ENCODE peak calls at places on chromosome 5, in eight cellular contexts. K is CD8-positive, alpha-beta memory T cell; P is Panc1; A is left ventricle myocardium inferior; T is mesenchymal stem cell; G is PC-3; W is H7; E is cardiac fibroblast. L is an unnamed sample.

GRCh38 chr5:1561402-1561929 is 37.7 kb upstream of the LPCAT1 start:
- DNase-seq in K (no peak), E (no peak), P (no peak), A (no peak), T (no peak), W (peak; percentile 25), G (no peak), L (no peak)

GRCh38 chr5:32261198-32261597 is 51.5 kb downstream of the MTMR12 start:
- DNase-seq in W (no peak), T (no peak), A (no peak), K (no peak), G (no peak), P (no peak), E (no peak), L (no peak)

GRCh38 chr5:150289551-150290390 is at the start of gene CAMK2A:
- DNase-seq in T (no peak), E (no peak), A (no peak), G (no peak), K (no peak), W (peak; percentile 90), P (no peak), L (no peak)

GRCh38 chr5:149780043-149780737 is 50.1 kb downstream of the PPARGC1B start:
- DNase-seq in W (no peak), K (no peak), G (peak; percentile 59), E (no peak), P (no peak), A (peak; percentile 57), T (no peak), L (no peak)

GRCh38 chr5:135608361-135608760 is 29.6 kb upstream of the CXCL14 start:
- DNase-seq in P (no peak), A (no peak), T (no peak), K (no peak), G (no peak), E (no peak), W (no peak), L (no peak)

GRCh38 chr5:170751631-170752030 is 31.9 kb upstream of the GABRP start:
- DNase-seq in P (no peak), K (no peak), T (no peak), E (no peak), W (no peak), G (no peak), A (no peak), L (no peak)

GRCh38 chr5:150146862-150147579 is 8.6 kb downstream of the PDGFRB start:
- DNase-seq in W (peak; percentile 58), E (no peak), A (no peak), K (no peak), T (no peak), G (no peak), P (no peak), L (no peak)

GRCh38 chr5:8720476-8720875 is 825.4 kb downstream of the SEMA5A start:
- DNase-seq in A (no peak), G (peak; percentile 45), T (no peak), W (no peak), P (no peak), E (peak; percentile 33), K (no peak), L (no peak)

GRCh38 chr5:84370176-84370575 is 14.5 kb downstream of the EDIL3 start:
- DNase-seq in K (no peak), W (no peak), A (no peak), E (no peak), T (no peak), P (no peak), G (no peak), L (no peak)

GRCh38 chr5:40955313-40955712 is 46.0 kb downstream of the C7 start:
- DNase-seq in W (no peak), P (no peak), T (no peak), E (no peak), K (no peak), G (peak; percentile 44), A (no peak), L (no peak)

GRCh38 chr5:155154973-155155372 is 141.4 kb downstream of the KIF4B start:
- DNase-seq in W (no peak), P (no peak), G (no peak), T (no peak), E (no peak), A (no peak), K (no peak), L (no peak)

GRCh38 chr5:55407059-55407684 is 99.4 kb downstream of the MTREX start:
- DNase-seq in P (peak; percentile 15), E (peak; percentile 73), W (no peak), T (peak; percentile 68), A (no peak), K (no peak), G (peak; percentile 42), L (peak; percentile 23)

GRCh38 chr5:3220201-3220600 is 375.4 kb upstream of the IRX1 start:
- DNase-seq in A (no peak), E (no peak), W (peak; percentile 63), K (no peak), G (no peak), P (no peak), T (no peak), L (no peak)

GRCh38 chr5:907366-907765 is 14.7 kb downstream of the TRIP13 start:
- DNase-seq in K (no peak), A (no peak), W (no peak), G (no peak), P (no peak), T (no peak), E (no peak), L (no peak)

GRCh38 chr5:151707566-151707965 is 20.9 kb upstream of the SPARC start:
- DNase-seq in E (no peak), W (no peak), P (no peak), G (no peak), T (peak; percentile 72), A (no peak), K (no peak), L (no peak)

GRCh38 chr5:73996181-73996770 is 370.3 kb downstream of the ARHGEF28 start:
- DNase-seq in T (no peak), G (no peak), W (no peak), A (no peak), K (no peak), E (no peak), P (no peak), L (no peak)

GRCh38 chr5:43649256-43649655 is 46.3 kb downstream of the NNT start:
- DNase-seq in K (no peak), W (no peak), G (no peak), T (peak; percentile 34), P (no peak), A (no peak), E (peak; percentile 53), L (no peak)

GRCh38 chr5:8340739-8341344 is 471.9 kb downstream of the MTRR start:
- DNase-seq in E (peak; percentile 47), A (no peak), T (peak; percentile 14), W (no peak), G (peak; percentile 75), P (no peak), K (no peak), L (peak; percentile 6)

GRCh38 chr5:112930082-112930344 is 8.0 kb upstream of the REEP5 start:
- DNase-seq in W (no peak), K (no peak), T (no peak), A (no peak), G (no peak), P (no peak), E (no peak), L (no peak)

GRCh38 chr5:141742866-141743651 is 61.0 kb upstream of the ARAP3 start:
- DNase-seq in G (peak; percentile 28), E (peak; percentile 45), P (no peak), K (no peak), W (peak; percentile 86), A (no peak), T (peak; percentile 43), L (peak; percentile 22)

GRCh38 chr5:103021310-103021709 is 98.6 kb downstream of the GIN1 start:
- DNase-seq in P (no peak), G (peak; percentile 80), W (no peak), E (no peak), K (no peak), T (no peak), A (no peak), L (peak; percentile 35)

GRCh38 chr5:37838152-37838932 is 1.5 kb downstream of the GDNF start:
- DNase-seq in W (peak; percentile 67), G (peak; percentile 40), E (peak; percentile 27), K (no peak), A (no peak), T (peak; percentile 66), P (no peak), L (peak; percentile 12)

GRCh38 chr5:37841223-37841622 is 1.4 kb upstream of the GDNF start:
- DNase-seq in P (no peak), T (no peak), G (no peak), K (no peak), E (no peak), W (no peak), A (no peak), L (no peak)

GRCh38 chr5:37840036-37840909 is at the start of gene GDNF:
- DNase-seq in P (no peak), G (peak; percentile 41), T (peak; percentile 85), W (peak; percentile 86), K (no peak), A (peak; percentile 26), E (peak; percentile 52), L (peak; percentile 58)

GRCh38 chr5:37838933-37839341 is 904 bp downstream of the GDNF start:
- DNase-seq in E (no peak), T (no peak), P (no peak), G (no peak), W (peak; percentile 76), A (no peak), K (no peak), L (no peak)

GRCh38 chr5:37839441-37840035 is 303 bp downstream of the GDNF start:
- DNase-seq in A (peak; percentile 49), P (no peak), W (peak; percentile 85), T (peak; percentile 77), K (no peak), E (peak; percentile 68), G (peak; percentile 51), L (peak; percentile 55)
- H3K4me3 ChIP-seq in A (peak overlapping the region; percentile 68), P (peak overlapping the region; percentile 18), W (peak overlapping the region; percentile 62), T (peak overlapping the region; percentile 61), K (no peak overlapping the region), E (peak overlapping the region; percentile 65), G (peak overlapping the region; percentile 52), L (peak overlapping the region; percentile 54)

GRCh38 chr5:57184322-57184721 is 10.5 kb downstream of the GPBP1 start:
- DNase-seq in A (no peak), T (no peak), W (no peak), K (no peak), P (no peak), E (no peak), G (no peak), L (no peak)
- H3K4me3 ChIP-seq in A (no peak overlapping the region), T (no peak overlapping the region), W (no peak overlapping the region), K (no peak overlapping the region), P (no peak overlapping the region), E (no peak overlapping the region), G (no peak overlapping the region), L (no peak overlapping the region)

GRCh38 chr5:172446336-172447051 is 7.8 kb downstream of the SH3PXD2B start:
- DNase-seq in P (no peak), A (no peak), T (peak; percentile 14), G (no peak), K (no peak), E (peak; percentile 40), W (no peak), L (no peak)
- H3K4me3 ChIP-seq in P (no peak overlapping the region), A (no peak overlapping the region), T (no peak overlapping the region), G (no peak overlapping the region), K (no peak overlapping the region), E (peak overlapping the region; percentile 8), W (no peak overlapping the region), L (no peak overlapping the region)

GRCh38 chr5:117731445-117731844 is 1156.8 kb upstream of the SEMA6A start:
- DNase-seq in K (no peak), G (no peak), E (peak; percentile 34), P (no peak), T (peak; percentile 5), W (no peak), A (no peak), L (no peak)
- H3K4me3 ChIP-seq in K (no peak overlapping the region), G (no peak overlapping the region), E (no peak overlapping the region), P (no peak overlapping the region), T (no peak overlapping the region), W (no peak overlapping the region), A (no peak overlapping the region), L (no peak overlapping the region)

GRCh38 chr5:91194861-91195460 is 188.2 kb downstream of the ARRDC3 start:
- DNase-seq in P (no peak), T (no peak), W (no peak), E (no peak), G (no peak), A (no peak), K (no peak), L (no peak)
- H3K4me3 ChIP-seq in P (no peak overlapping the region), T (no peak overlapping the region), W (no peak overlapping the region), E (no peak overlapping the region), G (no peak overlapping the region), A (no peak overlapping the region), K (no peak overlapping the region), L (no peak overlapping the region)

L was measured in mammary epithelial cell.